ENCODE peak calls at places on chromosomes 16 and 17, in five cellular contexts. One of them, this sample, is unnamed.

GRCh38 chr17:63446981-63447687 is 1.0 kb upstream of the CYB561 start:
- DNase-seq in gastrocnemius medialis: no peak
- DNase-seq in K562: peak
- DNase-seq in fibroblast of lung: no peak
- DNase-seq in right lobe of liver: no peak
- DNase-seq in this sample: peak

GRCh38 chr16:56348168-56349085 is 76.9 kb downstream of the AMFR start:
- DNase-seq in gastrocnemius medialis: no peak
- DNase-seq in K562: no peak
- DNase-seq in fibroblast of lung: no peak
- DNase-seq in right lobe of liver: no peak
- DNase-seq in this sample: no peak

GRCh38 chr16:51408357-51408756 is 257.3 kb upstream of the SALL1 start:
- DNase-seq in gastrocnemius medialis: no peak
- DNase-seq in K562: no peak
- DNase-seq in fibroblast of lung: peak
- DNase-seq in right lobe of liver: no peak
- DNase-seq in this sample: peak

GRCh38 chr16:12995721-12996372 is 94.4 kb downstream of the SHISA9 start:
- DNase-seq in gastrocnemius medialis: no peak
- DNase-seq in K562: no peak
- DNase-seq in fibroblast of lung: no peak
- DNase-seq in right lobe of liver: no peak
- DNase-seq in this sample: no peak

GRCh38 chr17:55852734-55853133 is 101.9 kb downstream of the PCTP start:
- DNase-seq in gastrocnemius medialis: no peak
- DNase-seq in K562: no peak
- DNase-seq in fibroblast of lung: no peak
- DNase-seq in right lobe of liver: no peak
- DNase-seq in this sample: no peak

GRCh38 chr16:3908951-3909437 is 28.5 kb upstream of the CREBBP start:
- DNase-seq in gastrocnemius medialis: no peak
- DNase-seq in K562: peak
- DNase-seq in fibroblast of lung: no peak
- DNase-seq in right lobe of liver: no peak
- DNase-seq in this sample: no peak

GRCh38 chr17:67246648-67247415 is 1.8 kb upstream of the HELZ start:
- DNase-seq in gastrocnemius medialis: peak
- DNase-seq in K562: peak
- DNase-seq in fibroblast of lung: no peak
- DNase-seq in right lobe of liver: peak
- DNase-seq in this sample: peak

GRCh38 chr16:58324792-58325191 is 30.0 kb upstream of the PRSS54 start:
- DNase-seq in gastrocnemius medialis: no peak
- DNase-seq in K562: no peak
- DNase-seq in fibroblast of lung: no peak
- DNase-seq in right lobe of liver: no peak
- DNase-seq in this sample: no peak

GRCh38 chr16:87487361-87487924 is 5.4 kb downstream of the ZCCHC14 start:
- DNase-seq in gastrocnemius medialis: no peak
- DNase-seq in K562: peak
- DNase-seq in fibroblast of lung: no peak
- DNase-seq in right lobe of liver: peak
- DNase-seq in this sample: no peak

GRCh38 chr17:3558603-3559269 is 1.1 kb upstream of the TRPV3 start:
- DNase-seq in gastrocnemius medialis: peak
- DNase-seq in K562: no peak
- DNase-seq in fibroblast of lung: peak
- DNase-seq in right lobe of liver: peak
- DNase-seq in this sample: peak

GRCh38 chr17:62968445-62968923 is 2.4 kb downstream of the TANC2 start:
- DNase-seq in gastrocnemius medialis: no peak
- DNase-seq in K562: peak
- DNase-seq in fibroblast of lung: peak
- DNase-seq in right lobe of liver: no peak
- DNase-seq in this sample: peak

GRCh38 chr17:10663231-10663630 is 6.1 kb upstream of the MYH3 start:
- DNase-seq in gastrocnemius medialis: no peak
- DNase-seq in K562: no peak
- DNase-seq in fibroblast of lung: no peak
- DNase-seq in right lobe of liver: no peak
- DNase-seq in this sample: no peak

GRCh38 chr16:19860146-19861030 is 24.3 kb downstream of the GPRC5B start:
- DNase-seq in gastrocnemius medialis: no peak
- DNase-seq in K562: no peak
- DNase-seq in fibroblast of lung: peak
- DNase-seq in right lobe of liver: no peak
- DNase-seq in this sample: peak

GRCh38 chr17:1267471-1267947 is 2.7 kb upstream of the BHLHA9 start:
- DNase-seq in gastrocnemius medialis: peak
- DNase-seq in K562: no peak
- DNase-seq in fibroblast of lung: peak
- DNase-seq in right lobe of liver: no peak
- DNase-seq in this sample: no peak

GRCh38 chr17:9408381-9408780 is 167.2 kb downstream of the STX8 start:
- DNase-seq in gastrocnemius medialis: no peak
- DNase-seq in K562: no peak
- DNase-seq in fibroblast of lung: peak
- DNase-seq in right lobe of liver: no peak
- DNase-seq in this sample: peak

GRCh38 chr16:12406840-12407690 is 396.6 kb downstream of the CPPED1 start:
- DNase-seq in gastrocnemius medialis: no peak
- DNase-seq in K562: no peak
- DNase-seq in fibroblast of lung: peak
- DNase-seq in right lobe of liver: no peak
- DNase-seq in this sample: peak

GRCh38 chr16:3021449-3022207 is 1.5 kb downstream of the TNFRSF12A start:
- DNase-seq in gastrocnemius medialis: peak
- DNase-seq in K562: peak
- DNase-seq in fibroblast of lung: peak
- DNase-seq in right lobe of liver: peak
- DNase-seq in this sample: peak

GRCh38 chr16:58684001-58684353 is 593 bp downstream of the SLC38A7 start:
- DNase-seq in gastrocnemius medialis: no peak
- DNase-seq in K562: no peak
- DNase-seq in fibroblast of lung: no peak
- DNase-seq in right lobe of liver: no peak
- DNase-seq in this sample: peak

DNA sequence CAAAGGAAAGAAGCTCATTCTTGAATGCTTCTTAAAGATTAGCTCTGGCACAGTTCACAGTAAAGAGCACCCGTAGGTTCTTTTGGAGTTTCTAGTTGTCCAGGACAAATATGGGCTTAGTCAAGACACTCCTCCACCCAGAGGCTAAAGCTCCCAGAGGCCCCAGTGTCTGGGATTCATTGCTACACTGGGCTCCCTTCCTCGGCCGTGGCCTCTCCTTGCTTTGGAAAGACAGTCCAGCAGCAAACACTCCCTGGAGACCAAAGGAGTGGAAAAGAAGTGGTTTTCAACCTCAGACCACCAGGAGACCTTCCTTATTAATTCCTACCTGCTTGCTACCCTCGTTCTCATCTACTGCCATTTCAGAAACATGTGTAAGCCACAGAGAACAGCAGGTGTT is 17.1 kb downstream of the PHB1 start:
- DNase-seq in gastrocnemius medialis: no peak
- DNase-seq in K562: no peak
- DNase-seq in fibroblast of lung: no peak
- DNase-seq in right lobe of liver: no peak
- DNase-seq in this sample: no peak
- H3K27ac ChIP-seq in gastrocnemius medialis: no peak
- H3K27ac ChIP-seq in K562: no peak
- H3K27ac ChIP-seq in fibroblast of lung: no peak
- H3K27ac ChIP-seq in right lobe of liver: no peak
- H3K27ac ChIP-seq in this sample: no peak

GRCh38 chr16:75494696-75495601 is at the start of gene CHST6:
- DNase-seq in gastrocnemius medialis: no peak
- DNase-seq in K562: peak
- DNase-seq in fibroblast of lung: no peak
- DNase-seq in right lobe of liver: peak
- DNase-seq in this sample: no peak
- H3K4me3 ChIP-seq in gastrocnemius medialis: peak
- H3K4me3 ChIP-seq in K562: no peak
- H3K4me3 ChIP-seq in fibroblast of lung: peak
- H3K4me3 ChIP-seq in right lobe of liver: peak
- H3K4me3 ChIP-seq in this sample: no peak

DNA sequence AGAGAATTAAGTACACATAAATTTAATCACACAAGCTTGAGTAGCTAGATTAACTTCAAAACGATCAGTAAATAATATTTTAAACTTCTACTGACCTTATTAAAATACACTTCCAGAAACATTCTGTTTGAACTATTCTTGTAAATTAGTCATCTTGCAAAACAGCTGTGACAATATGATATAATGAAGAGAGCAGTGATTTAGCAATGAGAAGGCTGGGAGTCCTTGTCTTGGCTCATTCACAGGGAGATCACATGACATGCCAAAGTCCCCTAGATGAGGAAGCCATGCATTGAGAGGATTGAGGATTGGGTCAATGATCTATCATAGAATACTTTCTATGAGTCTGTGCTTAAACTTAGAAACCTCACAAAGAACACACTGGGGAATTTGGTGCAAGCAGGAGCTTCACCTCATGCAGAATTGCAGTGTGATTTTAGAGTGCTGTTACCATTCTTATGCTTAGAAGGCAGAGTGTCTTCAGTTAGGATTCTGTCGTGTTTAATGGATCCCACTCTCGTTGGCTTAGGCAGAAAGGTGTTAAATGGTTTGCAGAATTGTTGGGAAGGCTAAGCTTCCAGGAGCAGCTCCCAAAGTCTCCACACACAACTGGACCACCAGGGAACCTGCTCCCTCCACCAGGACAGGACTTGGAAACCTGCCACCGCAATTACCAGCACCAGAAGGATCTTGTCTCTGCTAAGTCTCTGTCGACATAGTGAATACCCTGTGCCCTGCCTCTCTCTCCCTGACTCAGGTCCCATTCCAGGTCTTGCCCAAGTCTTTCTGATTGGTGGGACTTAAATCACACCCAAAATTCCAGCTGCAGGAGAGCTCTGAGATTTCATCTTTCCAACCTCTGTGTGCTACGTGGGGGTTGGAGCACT is 87.1 kb downstream of the USP22 start:
- DNase-seq in gastrocnemius medialis: peak
- DNase-seq in K562: no peak
- DNase-seq in fibroblast of lung: peak
- DNase-seq in right lobe of liver: no peak
- DNase-seq in this sample: peak
- H3K27ac ChIP-seq in gastrocnemius medialis: peak
- H3K27ac ChIP-seq in K562: no peak
- H3K27ac ChIP-seq in fibroblast of lung: no peak
- H3K27ac ChIP-seq in right lobe of liver: peak
- H3K27ac ChIP-seq in this sample: peak

GRCh38 chr16:29315046-29315445 is 91.5 kb downstream of the NPIPB11 start:
- DNase-seq in gastrocnemius medialis: no peak
- DNase-seq in K562: no peak
- DNase-seq in fibroblast of lung: peak
- DNase-seq in right lobe of liver: no peak
- DNase-seq in this sample: no peak

GRCh38 chr16:29311636-29312344 is 94.7 kb downstream of the NPIPB11 start:
- DNase-seq in gastrocnemius medialis: no peak
- DNase-seq in K562: no peak
- DNase-seq in fibroblast of lung: no peak
- DNase-seq in right lobe of liver: no peak
- DNase-seq in this sample: no peak

GRCh38 chr16:29312835-29313558 is 93.5 kb downstream of the NPIPB11 start:
- DNase-seq in gastrocnemius medialis: no peak
- DNase-seq in K562: no peak
- DNase-seq in fibroblast of lung: no peak
- DNase-seq in right lobe of liver: no peak
- DNase-seq in this sample: no peak

GRCh38 chr16:29314292-29314934 is 92.1 kb downstream of the NPIPB11 start:
- DNase-seq in gastrocnemius medialis: no peak
- DNase-seq in K562: no peak
- DNase-seq in fibroblast of lung: no peak
- DNase-seq in right lobe of liver: no peak
- DNase-seq in this sample: no peak

DNA sequence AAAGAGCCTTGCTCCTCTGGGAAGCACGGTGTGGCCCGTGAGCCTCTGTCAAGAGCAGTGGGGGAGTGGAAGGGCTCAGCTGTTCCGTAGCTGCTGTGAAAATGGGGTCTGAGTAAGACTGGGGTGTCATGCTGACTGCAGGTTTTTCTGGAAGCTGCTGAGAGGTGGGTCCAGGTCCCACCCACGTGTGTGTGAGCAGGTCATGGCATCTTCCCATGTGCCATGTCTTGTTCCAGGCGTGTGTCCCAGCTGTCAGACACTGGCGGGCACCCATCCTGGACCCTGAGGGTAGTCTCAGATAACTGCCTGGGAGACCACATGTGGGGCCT is 93.0 kb downstream of the NPIPB11 start:
- DNase-seq in gastrocnemius medialis: no peak
- DNase-seq in K562: no peak
- DNase-seq in fibroblast of lung: no peak
- DNase-seq in right lobe of liver: no peak
- DNase-seq in this sample: no peak
- H3K4me3 ChIP-seq in gastrocnemius medialis: no peak
- H3K4me3 ChIP-seq in K562: no peak
- H3K4me3 ChIP-seq in fibroblast of lung: no peak
- H3K4me3 ChIP-seq in right lobe of liver: no peak
- H3K4me3 ChIP-seq in this sample: no peak